ENCODE peak calls at places on chromosomes 5 and 9, in four cellular contexts. D, C, B and M are unnamed samples.
A peak's percentile ranks its signal among the peaks of the same experiment; 100 is the strongest.

GRCh38 chr9:136103651-136104487 is 8.8 kb upstream of the NACC2 start:
- DNase-seq in D (no peak), C (no peak), B (no peak), M (no peak)

GRCh38 chr5:88944751-88945507 is 61.9 kb upstream of the MEF2C start:
- DNase-seq in D (peak; percentile 12), C (no peak), B (peak; percentile 58), M (no peak)

GRCh38 chr5:52674815-52675545 is 112.7 kb upstream of the ITGA1 start:
- DNase-seq in D (no peak), C (peak; percentile 75), B (peak; percentile 59), M (no peak)

GRCh38 chr5:87888139-87888538 is 380.5 kb downstream of the TMEM161B start:
- DNase-seq in D (no peak), C (no peak), B (no peak), M (no peak)

GRCh38 chr5:61659221-61659696 is 327.2 kb downstream of the ZSWIM6 start:
- DNase-seq in D (no peak), C (no peak), B (no peak), M (no peak)

GRCh38 chr9:109331353-109331752 is 10.5 kb upstream of the EPB41L4B start:
- DNase-seq in D (no peak), C (no peak), B (no peak), M (no peak)

GRCh38 chr9:130276121-130276520 is 10.6 kb downstream of the HMCN2 start:
- DNase-seq in D (peak; percentile 60), C (peak; percentile 23), B (peak; percentile 77), M (no peak)

GRCh38 chr5:107669543-107670027 is 1.2 kb downstream of the EFNA5 start:
- DNase-seq in D (no peak), C (no peak), B (peak; percentile 4), M (no peak)

GRCh38 chr9:99680191-99680590 is 141.5 kb upstream of the NR4A3 start:
- DNase-seq in D (no peak), C (peak; percentile 49), B (peak; percentile 33), M (no peak)

GRCh38 chr5:75089137-75089536 is 36.8 kb upstream of the GCNT4 start:
- DNase-seq in D (no peak), C (no peak), B (no peak), M (no peak)

GRCh38 chr9:87309236-87309635 is 188.4 kb upstream of the DAPK1 start:
- DNase-seq in D (peak; percentile 18), C (no peak), B (no peak), M (no peak)

GRCh38 chr5:175602171-175602570 is 55.7 kb upstream of the HRH2 start:
- DNase-seq in D (no peak), C (no peak), B (no peak), M (no peak)

GRCh38 chr9:116661037-116661954 is 25.8 kb upstream of the TRIM32 start:
- DNase-seq in D (peak; percentile 74), C (peak; percentile 46), B (peak; percentile 88), M (no peak)

GRCh38 chr9:124040935-124041816 is 29.6 kb downstream of the LHX2 start:
- DNase-seq in D (no peak), C (no peak), B (peak; percentile 61), M (no peak)

GRCh38 chr5:31819926-31820516 is 181.1 kb downstream of the PDZD2 start:
- DNase-seq in D (no peak), C (no peak), B (no peak), M (no peak)

GRCh38 chr5:9516591-9516990 is 29.3 kb downstream of the SEMA5A start:
- DNase-seq in D (no peak), C (no peak), B (no peak), M (no peak)

GRCh38 chr5:120457839-120458507 is 6.1 kb upstream of the PRR16 start:
- DNase-seq in D (no peak), C (no peak), B (no peak), M (peak; percentile 54)

GRCh38 chr9:13665418-13666066 is 386.1 kb upstream of the MPDZ start:
- DNase-seq in D (no peak), C (no peak), B (peak; percentile 3), M (no peak)

GRCh38 chr9:16726718-16727451 is 143.6 kb downstream of the BNC2 start:
- DNase-seq in D (peak; percentile 55), C (no peak), B (peak; percentile 69), M (no peak)

GRCh38 chr9:70865471-70865870 is 255.9 kb downstream of the TRPM3 start:
- DNase-seq in D (no peak), C (no peak), B (no peak), M (no peak)

GRCh38 chr9:14961372-14962068 is 51.3 kb upstream of the FREM1 start:
- DNase-seq in D (no peak), C (no peak), B (no peak), M (no peak)

GRCh38 chr5:14665949-14666741 is 1.6 kb downstream of the OTULIN start:
- DNase-seq in D (no peak), C (no peak), B (peak; percentile 23), M (peak; percentile 70)

GRCh38 chr5:131163315-131164119 is 1.5 kb downstream of the HINT1 start:
- DNase-seq in D (peak; percentile 2), C (no peak), B (no peak), M (no peak)

GRCh38 chr9:27785714-27786100 is 212.4 kb upstream of the C9orf72 start:
- DNase-seq in D (no peak), C (no peak), B (no peak), M (no peak)

GRCh38 chr9:115397591-115398312 is 279.8 kb upstream of the TNC start:
- DNase-seq in D (no peak), C (no peak), B (no peak), M (no peak)

GRCh38 chr9:116687762-116688160 is 656 bp downstream of the TRIM32 start:
- DNase-seq in D (no peak), C (no peak), B (peak; percentile 26), M (no peak)

GRCh38 chr5:173583384-173583783 is 33.1 kb downstream of the BOD1 start:
- DNase-seq in D (no peak), C (no peak), B (no peak), M (no peak)

GRCh38 chr5:83265318-83265717 is 188.0 kb downstream of the XRCC4 start:
- DNase-seq in D (peak; percentile 54), C (no peak), B (no peak), M (no peak)

GRCh38 chr5:139251695-139252288 is 41.7 kb upstream of the MATR3 start:
- DNase-seq in D (no peak), C (no peak), B (peak; percentile 27), M (no peak)

GRCh38 chr9:119257592-119257991 is 111.6 kb downstream of the BRINP1 start:
- DNase-seq in D (no peak), C (no peak), B (no peak), M (no peak)

GRCh38 chr9:34385561-34386230 is 9.0 kb upstream of the MYORG start:
- DNase-seq in D (no peak), C (no peak), B (no peak), M (no peak)

GRCh38 chr5:83048277-83048676 is 28.9 kb downstream of the TMEM167A start:
- DNase-seq in D (no peak), C (peak; percentile 26), B (no peak), M (no peak)

GRCh38 chr5:96687812-96688453 is 25.8 kb downstream of the CAST start:
- DNase-seq in D (peak; percentile 56), C (no peak), B (peak; percentile 45), M (no peak)

GRCh38 chr9:3397726-3398125 is 128.1 kb downstream of the RFX3 start:
- DNase-seq in D (no peak), C (no peak), B (no peak), M (no peak)

GRCh38 chr9:113844466-113844865 is 31.6 kb upstream of the ZNF618 start:
- DNase-seq in D (no peak), C (no peak), B (no peak), M (no peak)

GRCh38 chr5:95810305-95811125 is 12.0 kb downstream of the GLRX start:
- DNase-seq in D (no peak), C (no peak), B (no peak), M (no peak)